ENCODE peak calls at places on chromosome X, in seven cellular contexts. A, M, W, Z, K, D and O are unnamed samples.
A peak's percentile ranks its signal among the peaks of the same experiment; 100 is the strongest.

GRCh38 chrX:134623293-134624045 is 34.8 kb downstream of the PLAC1 start:
- DNase-seq in M (peak; percentile 49), W (no peak), A (no peak), D (no peak), Z (no peak), K (peak; percentile 59), O (no peak)

GRCh38 chrX:46325312-46325877 is 219.8 kb downstream of the ZNF674 start:
- DNase-seq in W (peak; percentile 52), A (peak; percentile 18), D (peak; percentile 92), Z (no peak), K (peak; percentile 58), M (peak; percentile 57), O (peak; percentile 82)

GRCh38 chrX:106874075-106874474 is 29.1 kb downstream of the RIPPLY1 start:
- DNase-seq in W (no peak), D (no peak), M (peak; percentile 32), A (no peak), Z (no peak), K (peak; percentile 52), O (peak; percentile 24)

GRCh38 chrX:150365953-150366911 is 3.1 kb downstream of the MAMLD1 start:
- DNase-seq in Z (no peak), D (peak; percentile 23), A (no peak), M (peak; percentile 54), K (peak; percentile 51), W (peak; percentile 70), O (peak; percentile 14)

GRCh38 chrX:53018627-53019026 is 30.0 kb upstream of the GPR173 start:
- DNase-seq in A (no peak), Z (no peak), M (no peak), K (no peak), D (no peak), W (no peak), O (no peak)

GRCh38 chrX:54950730-54951375 is 30.2 kb downstream of the TRO start:
- DNase-seq in A (no peak), M (no peak), D (no peak), Z (no peak), K (no peak), W (no peak), O (no peak)

GRCh38 chrX:45540181-45540580 is 339.5 kb upstream of the DIPK2B start:
- DNase-seq in K (no peak), D (no peak), Z (no peak), M (no peak), W (no peak), A (no peak), O (no peak)

GRCh38 chrX:120672389-120672788 is 42.5 kb upstream of the C1GALT1C1 start:
- DNase-seq in D (peak; percentile 72), A (peak; percentile 50), Z (no peak), K (peak; percentile 94), W (peak; percentile 83), M (peak; percentile 91), O (peak; percentile 62)

GRCh38 chrX:100368167-100368566 is 41.9 kb downstream of the PCDH19 start:
- DNase-seq in W (peak; percentile 17), M (peak; percentile 11), D (peak; percentile 16), K (peak; percentile 18), Z (no peak), A (no peak), O (peak; percentile 39)

GRCh38 chrX:141814213-141814857 is 23.8 kb upstream of the MAGEC3 start:
- DNase-seq in Z (no peak), D (no peak), K (no peak), W (no peak), A (no peak), M (no peak), O (no peak)

GRCh38 chrX:129831486-129831885 is 12.2 kb downstream of the ZDHHC9 start:
- DNase-seq in Z (no peak), K (no peak), M (no peak), A (no peak), D (no peak), W (no peak), O (no peak)

GRCh38 chrX:16087081-16087480 is 36.3 kb upstream of the GRPR start:
- DNase-seq in Z (no peak), M (peak; percentile 3), K (peak; percentile 6), A (no peak), D (no peak), W (no peak), O (no peak)

GRCh38 chrX:119041175-119041574 is 31.6 kb upstream of the CT47C1 start:
- DNase-seq in Z (no peak), D (peak; percentile 26), K (peak; percentile 85), W (peak; percentile 89), A (peak; percentile 25), M (peak; percentile 85), O (peak; percentile 33)

GRCh38 chrX:37405954-37406353 is 56.8 kb downstream of the PRRG1 start:
- DNase-seq in W (no peak), D (peak; percentile 47), K (peak; percentile 74), M (peak; percentile 84), A (no peak), Z (no peak), O (no peak)

GRCh38 chrX:107728342-107729099 is 47.1 kb downstream of the TSC22D3 start:
- DNase-seq in Z (no peak), K (no peak), W (no peak), M (no peak), A (no peak), D (no peak), O (no peak)

GRCh38 chrX:74511704-74512103 is 90.4 kb downstream of the SLC16A2 start:
- DNase-seq in K (no peak), M (no peak), D (no peak), W (peak; percentile 35), A (no peak), Z (no peak), O (no peak)

GRCh38 chrX:46903458-46904242 is 8.6 kb upstream of the JADE3 start:
- DNase-seq in W (peak; percentile 87), A (peak; percentile 14), M (peak; percentile 77), D (peak; percentile 65), Z (peak; percentile 78), K (peak; percentile 76), O (peak; percentile 78)

GRCh38 chrX:38335382-38335781 is 8.1 kb upstream of the RPGR start:
- DNase-seq in K (no peak), D (no peak), W (no peak), Z (no peak), M (no peak), A (no peak), O (no peak)

GRCh38 chrX:154516655-154517100 is 646 bp upstream of the FAM3A start:
- DNase-seq in D (no peak), W (no peak), Z (no peak), M (peak; percentile 92), A (no peak), K (peak; percentile 89), O (no peak)

GRCh38 chrX:33784548-33784947 is 347.6 kb downstream of the FAM47A start:
- DNase-seq in W (no peak), K (no peak), D (no peak), Z (no peak), M (no peak), A (no peak), O (no peak)
- H3K4me3 ChIP-seq in W (no peak overlapping the region), K (no peak overlapping the region), D (no peak overlapping the region), Z (no peak overlapping the region), M (no peak overlapping the region), A (no peak overlapping the region), O (no peak overlapping the region)

GRCh38 chrX:12138366-12139313 is at the start of gene FRMPD4:
- DNase-seq in K (peak; percentile 47), Z (no peak), W (no peak), D (peak; percentile 43), A (no peak), M (peak; percentile 57), O (peak; percentile 8)
- TF ChIP-seq CTCF in K (peak; percentile 3), Z (no peak), W (no peak), D (no peak), A (peak; percentile 26), M (peak; percentile 37), O (no peak)

GRCh38 chrX:24169211-24169610 is 19.7 kb downstream of the ZFX start:
- DNase-seq in M (no peak), Z (no peak), W (no peak), D (no peak), A (no peak), K (no peak), O (no peak)
- H3K4me3 ChIP-seq in M (no peak overlapping the region), Z (no peak overlapping the region), W (no peak overlapping the region), D (no peak overlapping the region), A (no peak overlapping the region), K (no peak overlapping the region), O (no peak overlapping the region)

GRCh38 chrX:109632906-109633504 is 8.0 kb upstream of the KCNE5 start:
- DNase-seq in M (peak; percentile 51), Z (no peak), A (no peak), W (no peak), K (peak; percentile 56), D (no peak), O (peak; percentile 22)
- TF ChIP-seq CTCF in M (peak; percentile 46), Z (no peak), A (peak; percentile 47), W (peak; percentile 18), K (peak; percentile 48), D (peak; percentile 33), O (peak; percentile 44)

GRCh38 chrX:40237745-40238178 is 140.0 kb upstream of the BCOR start:
- DNase-seq in Z (no peak), D (no peak), W (no peak), K (no peak), A (no peak), M (no peak), O (no peak)
- H3K4me3 ChIP-seq in Z (no peak overlapping the region), D (no peak overlapping the region), W (no peak overlapping the region), K (no peak overlapping the region), A (no peak overlapping the region), M (no peak overlapping the region), O (no peak overlapping the region)

DNA sequence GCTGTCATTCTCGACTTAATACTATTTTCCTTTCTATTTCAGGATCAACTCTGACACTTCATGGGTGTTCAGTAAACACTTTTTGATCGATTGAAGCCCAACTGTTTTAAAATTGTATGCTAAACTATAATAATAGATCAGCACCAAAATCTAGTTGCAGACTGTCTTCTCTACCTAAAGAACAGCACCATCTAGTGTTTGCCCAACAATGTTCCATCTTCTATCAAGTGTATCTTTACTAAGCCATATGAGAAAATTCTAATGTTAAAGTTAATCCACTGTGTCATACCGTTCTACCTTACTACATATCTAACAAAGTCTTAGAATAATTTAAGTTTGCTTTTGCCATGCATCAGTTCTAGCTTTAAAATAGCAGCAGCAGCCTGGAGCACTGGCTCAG is 113.0 kb upstream of the PRDX4 start:
- DNase-seq in Z (no peak), M (peak; percentile 60), W (no peak), K (peak; percentile 64), A (peak; percentile 7), D (peak; percentile 20), O (peak; percentile 52)
- TF ChIP-seq CTCF in Z (no peak), M (peak; percentile 52), W (peak; percentile 25), K (peak; percentile 47), A (peak; percentile 44), D (peak; percentile 72), O (peak; percentile 52)